ENCODE peak calls at places on chromosome 16, in nine cellular contexts. H, Z, B, R, G, V, K, T and Y are unnamed samples.

GRCh38 chr16:4217246-4218131 is 24.4 kb downstream of the SRL start:
- DNase-seq in G (no peak), B (peak), Z (no peak), K (peak), T (no peak), V (no peak), R (no peak), H (peak), Y (no peak)

GRCh38 chr16:69435977-69436729 is 11.7 kb downstream of the CYB5B start:
- DNase-seq in V (no peak), B (peak), K (peak), Z (no peak), H (no peak), T (no peak), R (no peak), G (peak), Y (no peak)

GRCh38 chr16:89667633-89668032 is 10.0 kb downstream of the SPATA33 start:
- DNase-seq in V (no peak), Z (no peak), B (no peak), H (no peak), R (no peak), K (no peak), G (no peak), T (no peak), Y (no peak)

GRCh38 chr16:88747588-88748301 is 37.3 kb downstream of the PIEZO1 start:
- DNase-seq in G (peak), B (peak), R (no peak), Z (no peak), V (no peak), H (no peak), T (peak), K (no peak), Y (no peak)

GRCh38 chr16:66927012-66927436 is 1.7 kb upstream of the RRAD start:
- DNase-seq in K (peak), B (peak), V (no peak), H (peak), T (no peak), G (peak), R (no peak), Z (no peak), Y (no peak)

GRCh38 chr16:23509763-23510153 is 536 bp downstream of the GGA2 start:
- DNase-seq in Z (peak), R (no peak), T (peak), K (peak), G (peak), H (peak), B (peak), V (no peak), Y (peak)

GRCh38 chr16:78137782-78138616 is 38.5 kb downstream of the WWOX start:
- DNase-seq in B (no peak), T (no peak), Z (no peak), K (no peak), R (no peak), H (no peak), V (no peak), G (no peak), Y (no peak)

GRCh38 chr16:31458073-31458834 is 1.0 kb upstream of the ARMC5 start:
- DNase-seq in V (peak), G (peak), K (peak), H (no peak), T (peak), R (peak), B (peak), Z (peak), Y (no peak)

GRCh38 chr16:31507617-31507928 is 618 bp downstream of the RUSF1 start:
- DNase-seq in T (peak), G (no peak), H (no peak), R (no peak), K (no peak), V (no peak), Z (no peak), B (no peak), Y (no peak)

GRCh38 chr16:24253192-24253591 is 2.9 kb upstream of the CACNG3 start:
- DNase-seq in R (peak), T (peak), H (no peak), Z (peak), K (peak), B (peak), G (peak), V (no peak), Y (no peak)

GRCh38 chr16:14324581-14324980 is 253.5 kb downstream of the MRTFB start:
- DNase-seq in R (no peak), B (no peak), Z (no peak), G (no peak), V (no peak), K (peak), T (no peak), H (no peak), Y (no peak)

GRCh38 chr16:31484491-31485171 is 1.7 kb downstream of the SLC5A2 start:
- DNase-seq in V (no peak), B (no peak), R (no peak), T (no peak), H (no peak), Z (no peak), K (peak), G (peak), Y (no peak)

GRCh38 chr16:17836868-17837602 is 366.3 kb upstream of the XYLT1 start:
- DNase-seq in V (no peak), H (no peak), T (no peak), G (peak), Z (no peak), R (no peak), K (peak), B (no peak), Y (no peak)

GRCh38 chr16:72072514-72073342 is 9.7 kb downstream of the HPR start:
- DNase-seq in V (no peak), K (peak), Z (peak), G (peak), H (peak), R (no peak), T (no peak), B (peak), Y (no peak)

GRCh38 chr16:49602201-49603041 is 228.8 kb downstream of the C16orf78 start:
- DNase-seq in T (no peak), K (no peak), R (no peak), H (no peak), G (no peak), Z (no peak), V (no peak), B (no peak), Y (no peak)

GRCh38 chr16:58451945-58452401 is 48.0 kb upstream of the NDRG4 start:
- DNase-seq in B (peak), R (no peak), Z (no peak), T (no peak), K (peak), H (no peak), V (no peak), G (no peak), Y (no peak)

GRCh38 chr16:46887524-46887854 is 3.3 kb downstream of the GPT2 start:
- DNase-seq in B (peak), K (no peak), T (no peak), V (no peak), G (no peak), H (no peak), R (no peak), Z (no peak), Y (no peak)

GRCh38 chr16:66228791-66229190 is 137.7 kb upstream of the CDH5 start:
- DNase-seq in G (no peak), R (no peak), T (no peak), Z (no peak), H (no peak), V (no peak), K (peak), B (no peak), Y (no peak)

GRCh38 chr16:19077879-19078278 is 10.5 kb downstream of the COQ7 start:
- DNase-seq in G (no peak), T (no peak), Z (no peak), K (no peak), H (no peak), R (no peak), B (no peak), V (no peak), Y (no peak)

GRCh38 chr16:89785523-89786155 is 30.8 kb downstream of the FANCA start:
- DNase-seq in Z (no peak), V (no peak), G (no peak), K (no peak), T (peak), R (no peak), B (no peak), H (no peak), Y (no peak)

GRCh38 chr16:81831722-81832126 is 52.6 kb downstream of the PLCG2 start:
- DNase-seq in B (no peak), H (peak), Z (peak), R (no peak), K (no peak), G (peak), V (no peak), T (no peak), Y (peak)

GRCh38 chr16:78770353-78771091 is 671.1 kb downstream of the WWOX start:
- DNase-seq in Z (peak), R (no peak), G (peak), V (peak), T (peak), K (peak), B (no peak), H (peak), Y (peak)

GRCh38 chr16:22652463-22652845 is 141.8 kb downstream of the NPIPB5 start:
- DNase-seq in T (no peak), V (no peak), G (no peak), R (no peak), B (no peak), H (no peak), K (no peak), Z (no peak), Y (no peak)